ENCODE peak calls at places on chromosomes 3 and 15, in nine cellular contexts. Q is AG10803; M is B cell; L is COR-L47; G is AG08396; R is A172; Z is stimulated activated CD4-positive, alpha-beta T cell treated with anti-CD3 and anti-CD28 coated beads, TNF-alpha, amount 100 ng/mL, for 4 hours; C is EL; W is dermis microvascular lymphatic vessel endothelial cell. E is an unnamed sample.

GRCh38 chr15:75235051-75235673 is 23.0 kb upstream of the GOLGA6C start:
- DNase-seq in Q (no peak), M (no peak), L (no peak), G (peak; percentile 0), R (no peak), Z (no peak), C (no peak), W (no peak), E (no peak)

GRCh38 chr3:15303728-15304127 is 28.7 kb downstream of the SH3BP5 start:
- DNase-seq in Q (no peak), M (no peak), L (no peak), G (no peak), R (no peak), Z (no peak), C (no peak), W (no peak), E (no peak)

GRCh38 chr15:56537881-56538280 is 72.9 kb upstream of the MNS1 start:
- DNase-seq in Q (no peak), M (peak; percentile 34), L (no peak), G (no peak), R (no peak), Z (no peak), C (no peak), W (no peak), E (no peak)

GRCh38 chr3:55481067-55481917 is 5.8 kb downstream of the WNT5A start:
- DNase-seq in Q (peak; percentile 94), M (no peak), L (no peak), G (peak; percentile 80), R (no peak), Z (no peak), C (peak; percentile 86), W (no peak), E (no peak)

GRCh38 chr3:112980080-112980479 is 5.2 kb upstream of the CD200R1 start:
- DNase-seq in Q (no peak), M (no peak), L (no peak), G (no peak), R (no peak), Z (no peak), C (peak; percentile 7), W (no peak), E (no peak)

GRCh38 chr15:29676961-29677402 is 145.3 kb downstream of the TJP1 start:
- DNase-seq in Q (no peak), M (no peak), L (no peak), G (no peak), R (peak; percentile 52), Z (no peak), C (peak; percentile 32), W (peak; percentile 61), E (peak; percentile 55)

GRCh38 chr3:38638354-38638753 is 11.1 kb downstream of the SCN5A start:
- DNase-seq in Q (no peak), M (no peak), L (no peak), G (no peak), R (no peak), Z (no peak), C (no peak), W (no peak), E (no peak)

GRCh38 chr3:193563999-193564398 is 9.3 kb upstream of the ATP13A4 start:
- DNase-seq in Q (no peak), M (no peak), L (peak; percentile 62), G (no peak), R (peak; percentile 35), Z (no peak), C (no peak), W (peak; percentile 13), E (peak; percentile 9)

GRCh38 chr3:114809668-114810413 is 337.2 kb downstream of the ZBTB20 start:
- DNase-seq in Q (no peak), M (peak; percentile 29), L (no peak), G (no peak), R (peak; percentile 19), Z (no peak), C (peak; percentile 6), W (peak; percentile 16), E (no peak)

GRCh38 chr15:91897585-91898372 is 44.3 kb downstream of the SLCO3A1 start:
- DNase-seq in Q (no peak), M (no peak), L (no peak), G (no peak), R (no peak), Z (no peak), C (no peak), W (no peak), E (no peak)

GRCh38 chr3:87120850-87121249 is 106.3 kb upstream of the CHMP2B start:
- DNase-seq in Q (no peak), M (no peak), L (no peak), G (no peak), R (no peak), Z (no peak), C (no peak), W (no peak), E (no peak)